ENCODE peak calls at places on chromosomes 6 and 20, in seven cellular contexts. M, I, Z, H, U, F and T are unnamed samples.

GRCh38 chr20:36575066-36575743 is 1.8 kb downstream of the TGIF2 start:
- DNase-seq in H (no peak), Z (peak), I (peak), F (peak), M (peak), U (peak), T (no peak)

GRCh38 chr6:139364302-139364981 is 10.0 kb downstream of the CITED2 start:
- DNase-seq in Z (peak), U (peak), H (no peak), I (peak), F (no peak), M (no peak), T (no peak)

GRCh38 chr20:13006825-13007224 is 1.9 kb upstream of the SPTLC3 start:
- DNase-seq in F (no peak), M (no peak), U (peak), I (no peak), H (no peak), Z (no peak), T (no peak)

GRCh38 chr20:21323640-21324039 is 20.5 kb downstream of the XRN2 start:
- DNase-seq in Z (no peak), M (no peak), H (no peak), F (no peak), I (peak), U (peak), T (no peak)

GRCh38 chr6:144564202-144564601 is 279.1 kb downstream of the UTRN start:
- DNase-seq in I (no peak), F (no peak), H (no peak), M (no peak), U (no peak), Z (no peak), T (no peak)

GRCh38 chr20:4951299-4951698 is 50.0 kb downstream of the SLC23A2 start:
- DNase-seq in M (peak), H (no peak), I (no peak), U (peak), Z (no peak), F (no peak), T (no peak)

GRCh38 chr6:168104636-168105035 is 25.6 kb upstream of the FRMD1 start:
- DNase-seq in U (no peak), Z (no peak), F (no peak), M (no peak), I (no peak), H (no peak), T (no peak)

GRCh38 chr6:77010931-77011542 is 452.3 kb downstream of the HTR1B start:
- DNase-seq in I (no peak), F (no peak), H (no peak), U (no peak), Z (no peak), M (no peak), T (no peak)

GRCh38 chr6:41655706-41656668 is 17.7 kb downstream of the MDFI start:
- DNase-seq in Z (no peak), H (no peak), M (no peak), I (no peak), F (no peak), U (peak), T (no peak)

GRCh38 chr6:107523794-107524193 is 33.9 kb downstream of the SOBP start:
- DNase-seq in M (no peak), H (no peak), F (no peak), U (no peak), Z (no peak), I (no peak), T (no peak)

GRCh38 chr6:39380837-39381534 is 58.5 kb upstream of the KCNK16 start:
- DNase-seq in U (no peak), Z (no peak), I (no peak), M (no peak), F (no peak), H (no peak), T (no peak)

GRCh38 chr6:148565931-148566663 is 180.7 kb upstream of the UST start:
- DNase-seq in I (no peak), F (peak), H (no peak), Z (peak), M (no peak), U (peak), T (no peak)

GRCh38 chr6:124901105-124901504 is 61.1 kb upstream of the RNF217 start:
- DNase-seq in M (no peak), H (no peak), Z (no peak), F (no peak), I (no peak), U (peak), T (no peak)

GRCh38 chr6:18491303-18492090 is 104.3 kb downstream of the RNF144B start:
- DNase-seq in H (no peak), M (no peak), F (no peak), I (no peak), Z (no peak), U (no peak), T (no peak)

GRCh38 chr6:87408721-87409155 is 966 bp downstream of the CFAP206 start:
- DNase-seq in F (no peak), U (no peak), M (no peak), Z (no peak), H (no peak), I (no peak), T (no peak)

GRCh38 chr20:46893051-46893450 is 1.6 kb upstream of the EYA2 start:
- DNase-seq in U (no peak), I (no peak), H (no peak), F (no peak), M (no peak), Z (no peak), T (no peak)

GRCh38 chr6:129031051-129031599 is 148.2 kb downstream of the LAMA2 start:
- DNase-seq in I (no peak), M (no peak), H (peak), U (peak), Z (no peak), F (no peak), T (no peak)

GRCh38 chr6:142378138-142378875 is 76.5 kb downstream of the ADGRG6 start:
- DNase-seq in H (no peak), F (no peak), I (no peak), M (no peak), Z (peak), U (peak), T (no peak)

GRCh38 chr20:62895539-62895938 is 30.8 kb downstream of the DIDO1 start:
- DNase-seq in I (no peak), F (no peak), Z (no peak), H (no peak), M (no peak), U (no peak), T (no peak)

GRCh38 chr20:62918830-62919229 is 7.5 kb downstream of the DIDO1 start:
- DNase-seq in Z (no peak), I (no peak), U (no peak), H (no peak), M (no peak), F (no peak), T (no peak)

GRCh38 chr20:33963756-33964155 is 30.0 kb upstream of the RALY start:
- DNase-seq in Z (peak), F (no peak), H (no peak), I (no peak), U (no peak), M (no peak), T (no peak)

GRCh38 chr6:43778976-43779863 is 9.2 kb downstream of the VEGFA start:
- DNase-seq in F (no peak), U (no peak), M (no peak), H (no peak), I (no peak), Z (no peak), T (no peak)

GRCh38 chr6:109238405-109238804 is 143.1 kb downstream of the CEP57L1 start:
- DNase-seq in U (no peak), F (no peak), H (no peak), Z (no peak), M (no peak), I (no peak), T (no peak)

GRCh38 chr6:31007694-31008093 is 2.6 kb upstream of the MUC22 start:
- DNase-seq in H (no peak), F (no peak), I (no peak), U (peak), Z (no peak), M (no peak), T (no peak)

GRCh38 chr20:17940447-17940971 is 28.1 kb downstream of the SNX5 start:
- DNase-seq in M (no peak), Z (peak), U (no peak), H (no peak), I (no peak), F (no peak), T (no peak)

GRCh38 chr6:27250277-27250954 is 2.9 kb downstream of the PRSS16 start:
- DNase-seq in U (no peak), M (no peak), I (peak), H (no peak), Z (no peak), F (no peak), T (no peak)

GRCh38 chr20:53020376-53020775 is 48.2 kb downstream of the TSHZ2 start:
- DNase-seq in I (no peak), H (no peak), F (no peak), U (no peak), Z (no peak), M (no peak), T (no peak)

GRCh38 chr6:38319259-38320255 is 320.2 kb downstream of the BTBD9 start:
- DNase-seq in F (no peak), Z (no peak), I (no peak), U (peak), H (no peak), M (no peak), T (no peak)

GRCh38 chr6:170074907-170075306 is 216.0 kb downstream of the DLL1 start:
- DNase-seq in H (no peak), F (peak), I (no peak), U (no peak), Z (no peak), M (no peak), T (no peak)

GRCh38 chr6:170074435-170074834 is 216.4 kb downstream of the DLL1 start:
- DNase-seq in U (no peak), H (no peak), I (no peak), F (no peak), M (no peak), Z (no peak), T (no peak)

GRCh38 chr6:170075659-170076223 is 215.1 kb downstream of the DLL1 start:
- DNase-seq in I (no peak), H (no peak), F (peak), Z (no peak), U (no peak), M (no peak), T (peak)

GRCh38 chr6:170072246-170072645 is 218.6 kb downstream of the DLL1 start:
- DNase-seq in F (no peak), H (no peak), M (no peak), Z (no peak), U (no peak), I (no peak), T (no peak)

DNA sequence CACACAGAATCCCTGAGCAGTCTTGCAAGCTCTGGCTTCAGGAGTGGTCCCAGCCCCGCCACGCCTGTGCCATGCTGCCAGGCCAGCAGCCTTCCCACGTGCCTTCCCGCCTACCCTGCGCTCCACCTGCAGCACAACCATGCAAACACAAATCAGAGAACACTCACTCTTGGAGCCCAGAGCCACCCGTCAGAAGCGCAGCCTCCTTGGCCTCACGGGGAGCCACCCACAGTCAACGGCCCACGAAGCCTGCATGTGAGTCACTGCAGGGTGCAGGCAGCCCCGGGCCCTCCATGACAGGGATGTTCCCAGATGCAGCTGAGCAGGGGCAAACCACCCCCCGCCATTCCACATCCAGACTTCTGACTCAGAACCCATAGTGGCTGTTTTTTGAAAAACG is 217.0 kb downstream of the DLL1 start:
- DNase-seq in Z (no peak), U (no peak), I (no peak), M (no peak), H (no peak), F (no peak), T (no peak)
- TF ChIP-seq POLR2A in Z (no peak), U (no peak), I (no peak), M (no peak), H (no peak), F (no peak), T (no peak)

DNA sequence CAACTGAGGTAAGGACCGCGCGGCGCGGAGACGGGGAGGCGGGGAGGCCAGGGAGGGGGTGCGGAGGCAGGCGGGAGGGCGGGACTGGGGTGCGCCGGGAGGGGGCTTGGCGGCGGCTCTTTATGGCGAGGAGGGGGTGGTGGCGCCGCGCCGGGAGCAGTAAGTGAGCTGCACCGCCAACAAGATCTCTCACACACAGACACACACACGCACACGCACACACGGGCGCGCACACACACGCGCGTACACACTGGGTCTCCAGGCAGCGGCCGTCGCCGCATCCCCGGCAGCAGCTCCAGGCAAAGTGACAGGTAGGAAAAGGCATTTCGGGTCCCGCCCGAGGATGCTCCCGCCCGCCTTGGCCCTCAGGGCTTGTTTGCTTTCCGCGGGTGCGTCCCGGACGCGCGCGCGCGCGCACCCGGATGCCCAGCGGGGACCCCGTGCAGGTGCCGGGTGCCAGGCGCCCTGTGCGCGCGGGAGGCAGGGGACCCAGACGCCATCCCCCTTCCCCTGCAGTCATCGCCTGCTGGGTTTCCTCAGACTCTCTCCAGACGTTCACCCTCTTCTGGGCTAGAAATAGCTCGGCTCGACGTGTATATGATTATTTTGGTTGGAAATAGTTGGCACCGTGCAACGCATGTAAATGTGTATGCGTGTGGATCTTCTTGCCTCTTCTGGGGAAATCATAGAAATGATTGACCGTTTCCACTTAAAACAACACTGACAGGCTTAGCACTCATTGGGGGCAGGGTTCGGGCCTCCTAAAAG is at the start of gene PLCB4:
- DNase-seq in M (no peak), I (peak), Z (no peak), F (peak), H (no peak), U (peak), T (no peak)
- TF ChIP-seq CTCF in M (no peak), I (no peak), Z (no peak), F (no peak), H (no peak), U (no peak), T (no peak)

GRCh38 chr6:69866351-69867074 is at the start of gene COL19A1:
- DNase-seq in U (no peak), Z (peak), I (no peak), M (no peak), F (no peak), H (no peak), T (no peak)
- TF ChIP-seq POLR2A in U (no peak), Z (no peak), I (no peak), M (no peak), F (no peak), H (no peak), T (no peak)

GRCh38 chr6:51028271-51028670 is 209.6 kb downstream of the TFAP2B start:
- DNase-seq in U (no peak), M (no peak), Z (no peak), H (no peak), I (no peak), F (no peak), T (no peak)
- TF ChIP-seq CTCF in U (no peak), M (no peak), Z (no peak), H (no peak), I (no peak), F (no peak), T (no peak)

GRCh38 chr6:7893342-7893741 is 17.2 kb downstream of the TXNDC5 start:
- DNase-seq in M (no peak), F (no peak), U (no peak), H (no peak), Z (no peak), I (no peak), T (no peak)
- TF ChIP-seq POLR2A in M (no peak), F (no peak), U (no peak), H (no peak), Z (no peak), I (no peak), T (no peak)

GRCh38 chr6:134949927-134950326 is at the start of gene ALDH8A1:
- DNase-seq in I (no peak), M (no peak), F (no peak), Z (no peak), U (no peak), H (no peak), T (no peak)

GRCh38 chr6:134948142-134948541 is 1.8 kb downstream of the ALDH8A1 start:
- DNase-seq in U (no peak), M (no peak), F (no peak), I (no peak), Z (no peak), H (no peak), T (no peak)

GRCh38 chr6:134951494-134952263 is 1.8 kb upstream of the ALDH8A1 start:
- DNase-seq in U (no peak), Z (no peak), M (no peak), I (no peak), F (no peak), H (no peak), T (no peak)

GRCh38 chr6:134948708-134949107 is 1.2 kb downstream of the ALDH8A1 start:
- DNase-seq in M (no peak), U (no peak), H (no peak), I (no peak), F (no peak), Z (no peak), T (no peak)

DNA sequence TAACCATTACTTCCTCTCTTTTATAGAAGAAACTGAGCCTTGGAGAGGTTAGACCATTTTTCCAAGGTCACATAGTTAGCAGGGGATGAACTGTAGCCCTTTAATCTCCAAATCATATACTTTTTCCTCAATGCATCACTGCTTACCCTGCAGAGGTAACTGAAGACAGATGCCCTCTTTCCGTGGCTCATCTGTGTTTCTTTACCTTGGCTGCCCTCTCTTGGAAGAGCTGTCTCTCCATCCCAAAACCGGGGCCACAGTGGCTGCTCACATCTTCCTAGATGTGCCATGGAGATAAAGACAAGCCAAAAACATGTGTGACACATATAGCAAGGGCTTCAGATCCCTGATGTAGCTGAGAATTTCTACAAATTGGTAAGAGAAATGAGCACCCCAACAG is 581 bp upstream of the ALDH8A1 start:
- DNase-seq in F (no peak), U (no peak), H (no peak), M (no peak), Z (no peak), I (no peak), T (no peak)
- TF ChIP-seq CTCF in F (no peak), U (no peak), H (no peak), M (no peak), Z (no peak), I (no peak), T (no peak)

DNA sequence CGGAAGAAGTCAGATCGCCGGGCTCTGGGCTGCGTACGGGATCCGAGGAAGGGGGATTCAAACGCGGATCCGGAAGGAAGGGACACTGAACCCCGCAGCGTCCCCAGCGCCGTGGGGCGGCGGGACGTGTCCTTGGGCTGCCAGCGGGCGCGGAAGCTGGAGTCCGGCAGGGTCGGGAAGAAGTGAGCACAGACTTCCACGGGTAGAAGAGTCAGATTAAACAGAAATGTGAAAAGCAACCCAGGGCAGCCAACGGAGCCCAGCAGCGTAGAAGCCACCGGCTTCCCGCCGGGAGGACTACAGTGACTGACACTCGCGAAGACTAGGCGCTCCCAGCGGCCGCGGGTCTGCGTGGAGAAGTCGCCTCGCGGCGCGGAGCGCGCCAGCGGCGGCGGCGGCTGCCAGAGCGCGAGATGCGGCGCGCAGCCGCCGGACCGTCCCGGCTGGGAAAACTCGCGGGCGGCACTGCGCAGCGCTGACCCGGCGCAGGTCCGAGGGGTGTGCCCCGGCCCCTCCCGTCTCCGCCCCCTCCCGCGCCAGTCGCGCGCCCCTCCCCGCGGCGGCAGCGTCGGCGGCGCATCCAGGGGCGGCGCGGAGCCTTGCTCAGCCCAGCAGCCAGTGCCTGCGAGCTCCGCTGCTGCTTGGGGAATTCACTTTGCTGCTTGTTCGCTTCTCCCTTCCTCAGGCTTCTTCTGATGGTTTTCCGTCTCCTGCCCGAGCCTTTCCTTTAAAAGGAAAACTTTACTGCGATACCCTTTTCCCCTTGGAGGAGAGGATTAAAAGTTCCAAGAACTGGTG is at the start of gene SAMD5:
- DNase-seq in Z (no peak), U (peak), H (no peak), M (no peak), I (peak), F (peak), T (no peak)
- TF ChIP-seq POLR2A in Z (no peak), U (no peak), H (no peak), M (no peak), I (no peak), F (no peak), T (peak)